ENCODE peak calls at places on chromosomes 16 and 17, in nine cellular contexts. F is endothelial cell; Y is LNCaP clone FGC; U is GM20000; I is heart right ventricle; V is coronary artery; H is AG10803; C is activated CD8-positive, alpha-beta T cell treated with anti-CD3 and anti-CD28 coated beads for 36 hours; S is AG04449. M is an unnamed sample.

GRCh38 chr16:12094537-12095265 is 118.2 kb downstream of the SNX29 start:
- DNase-seq in F (no peak), Y (no peak), U (no peak), I (no peak), V (no peak), H (peak; percentile 33), C (no peak), S (no peak), M (no peak)

GRCh38 chr16:3992297-3993051 is 112.0 kb upstream of the CREBBP start:
- DNase-seq in F (no peak), Y (no peak), U (no peak), I (no peak), V (no peak), H (no peak), C (peak; percentile 11), S (no peak), M (no peak)

GRCh38 chr17:39404542-39405378 is 3.3 kb upstream of the FBXL20 start:
- DNase-seq in F (no peak), Y (no peak), U (no peak), I (no peak), V (no peak), H (peak; percentile 86), C (peak; percentile 55), S (peak; percentile 58), M (no peak)

GRCh38 chr17:46157443-46158107 is 35.7 kb downstream of the KANSL1 start:
- DNase-seq in F (no peak), Y (no peak), U (no peak), I (no peak), V (no peak), H (peak; percentile 78), C (no peak), S (peak; percentile 9), M (no peak)

GRCh38 chr16:66600484-66600883 is 4.0 kb upstream of the CMTM3 start:
- DNase-seq in F (no peak), Y (no peak), U (no peak), I (no peak), V (no peak), H (no peak), C (no peak), S (no peak), M (no peak)

GRCh38 chr16:80208015-80208414 is 332.8 kb upstream of the DYNLRB2 start:
- DNase-seq in F (no peak), Y (peak; percentile 51), U (no peak), I (no peak), V (no peak), H (no peak), C (no peak), S (no peak), M (no peak)

GRCh38 chr17:42182927-42183734 is 2.1 kb downstream of the HCRT start:
- DNase-seq in F (no peak), Y (no peak), U (no peak), I (no peak), V (no peak), H (peak; percentile 6), C (no peak), S (no peak), M (no peak)

GRCh38 chr17:66675273-66675990 is 159.5 kb upstream of the CACNG5 start:
- DNase-seq in F (no peak), Y (no peak), U (no peak), I (no peak), V (no peak), H (no peak), C (no peak), S (no peak), M (no peak)

GRCh38 chr17:28347261-28347891 is 10.0 kb downstream of the POLDIP2 start:
- DNase-seq in F (no peak), Y (no peak), U (no peak), I (no peak), V (no peak), H (peak; percentile 94), C (no peak), S (peak; percentile 78), M (no peak)

GRCh38 chr17:74737299-74738050 is 419 bp downstream of the RAB37 start:
- DNase-seq in F (peak; percentile 47), Y (no peak), U (peak; percentile 75), I (no peak), V (no peak), H (no peak), C (peak; percentile 68), S (no peak), M (peak; percentile 45)

GRCh38 chr17:67386965-67387551 is 10.0 kb downstream of the PITPNC1 start:
- DNase-seq in F (peak; percentile 74), Y (no peak), U (peak; percentile 54), I (no peak), V (no peak), H (peak; percentile 45), C (peak; percentile 82), S (no peak), M (no peak)

GRCh38 chr16:89290472-89290871 is 73.0 kb downstream of the ZNF778 start:
- DNase-seq in F (no peak), Y (no peak), U (no peak), I (no peak), V (no peak), H (no peak), C (no peak), S (no peak), M (no peak)

GRCh38 chr16:89288577-89288844 is 71.0 kb downstream of the ZNF778 start:
- DNase-seq in F (no peak), Y (no peak), U (no peak), I (no peak), V (no peak), H (no peak), C (no peak), S (no peak), M (no peak)

GRCh38 chr16:89290887-89291286 is 73.4 kb downstream of the ZNF778 start:
- DNase-seq in F (no peak), Y (no peak), U (no peak), I (no peak), V (no peak), H (no peak), C (no peak), S (no peak), M (no peak)

GRCh38 chr16:89288966-89289365 is 71.5 kb downstream of the ZNF778 start:
- DNase-seq in F (no peak), Y (no peak), U (no peak), I (no peak), V (no peak), H (no peak), C (no peak), S (no peak), M (no peak)

GRCh38 chr16:89289428-89290395 is 72.2 kb downstream of the ZNF778 start:
- DNase-seq in F (peak; percentile 89), Y (no peak), U (peak; percentile 95), I (peak; percentile 61), V (no peak), H (peak; percentile 52), C (peak; percentile 78), S (no peak), M (peak; percentile 53)
- TF ChIP-seq CTCF in F (peak; percentile 76), Y (peak; percentile 84), U (peak; percentile 83), I (peak; percentile 74), V (peak; percentile 52), H (peak; percentile 87), C (peak; percentile 82), S (peak; percentile 92), M (peak; percentile 48)

GRCh38 chr17:75876938-75877751 is 1.2 kb downstream of the TRIM47 start:
- DNase-seq in F (no peak), Y (no peak), U (no peak), I (peak; percentile 97), V (peak; percentile 98), H (peak; percentile 89), C (peak; percentile 70), S (peak; percentile 73), M (no peak)
- TF ChIP-seq CTCF in F (no peak), Y (no peak), U (no peak), I (no peak), V (no peak), H (peak; percentile 24), C (no peak), S (peak; percentile 8), M (no peak)

GRCh38 chr17:50634123-50634914 is at the start of gene ABCC3:
- DNase-seq in F (no peak), Y (no peak), U (no peak), I (no peak), V (no peak), H (peak; percentile 56), C (no peak), S (no peak), M (no peak)

GRCh38 chr17:50636145-50636803 is 1.6 kb downstream of the ABCC3 start:
- DNase-seq in F (no peak), Y (no peak), U (no peak), I (no peak), V (no peak), H (no peak), C (no peak), S (no peak), M (no peak)

GRCh38 chr17:50633683-50634082 is 998 bp upstream of the ABCC3 start:
- DNase-seq in F (no peak), Y (no peak), U (no peak), I (no peak), V (no peak), H (no peak), C (no peak), S (no peak), M (no peak)

GRCh38 chr17:50635720-50636144 is 1.1 kb downstream of the ABCC3 start:
- DNase-seq in F (no peak), Y (no peak), U (no peak), I (no peak), V (no peak), H (no peak), C (no peak), S (no peak), M (no peak)

GRCh38 chr17:50634915-50635719 is 436 bp downstream of the ABCC3 start:
- DNase-seq in F (no peak), Y (no peak), U (no peak), I (no peak), V (no peak), H (no peak), C (no peak), S (no peak), M (no peak)
- TF ChIP-seq CTCF in F (no peak), Y (no peak), U (no peak), I (no peak), V (no peak), H (no peak), C (no peak), S (peak; percentile 24), M (no peak)

GRCh38 chr17:9004132-9004960 is 17.0 kb upstream of the NTN1 start:
- DNase-seq in F (peak; percentile 23), Y (no peak), U (peak; percentile 51), I (no peak), V (no peak), H (no peak), C (no peak), S (no peak), M (no peak)

GRCh38 chr17:9001539-9001938 is 19.8 kb upstream of the NTN1 start:
- DNase-seq in F (no peak), Y (no peak), U (no peak), I (no peak), V (no peak), H (no peak), C (no peak), S (no peak), M (no peak)

GRCh38 chr17:9002236-9002609 is 19.1 kb upstream of the NTN1 start:
- DNase-seq in F (no peak), Y (no peak), U (no peak), I (no peak), V (no peak), H (no peak), C (no peak), S (no peak), M (no peak)

GRCh38 chr17:9003355-9004131 is 17.8 kb upstream of the NTN1 start:
- DNase-seq in F (peak; percentile 31), Y (no peak), U (peak; percentile 58), I (no peak), V (no peak), H (no peak), C (no peak), S (no peak), M (no peak)

GRCh38 chr17:9002610-9003354 is 18.5 kb upstream of the NTN1 start:
- DNase-seq in F (peak; percentile 66), Y (no peak), U (peak; percentile 77), I (no peak), V (no peak), H (no peak), C (peak; percentile 41), S (no peak), M (peak; percentile 53)
- TF ChIP-seq CTCF in F (no peak), Y (peak; percentile 37), U (no peak), I (no peak), V (no peak), H (no peak), C (peak; percentile 47), S (no peak), M (no peak)

M was measured in activated B cell treated with CpG ODN at 0.5 μM for 24 hours.